ENCODE peak calls at places on chromosomes 5 and 9, in nine cellular contexts. W, F, A, C, G, P, T, J and O are unnamed samples. For H3K4me1 and H3K9me3, the result is how much of the 10 kb centered on the place peaks cover.

GRCh38 chr9:8857330-8858249 is 1058.0 kb upstream of the DMAC1 start:
- DNase-seq in C (peak), T (no peak), P (peak), F (no peak), J (peak), W (no peak), A (no peak), G (no peak), O (peak)

GRCh38 chr9:98168153-98168780 is 24.2 kb downstream of the CORO2A start:
- DNase-seq in C (no peak), A (no peak), G (no peak), P (no peak), W (no peak), F (no peak), J (no peak), T (no peak), O (no peak)

GRCh38 chr5:67063791-67064190 is 132.8 kb downstream of the CD180 start:
- DNase-seq in C (peak), F (peak), T (no peak), P (no peak), G (no peak), J (peak), A (no peak), W (no peak), O (no peak)

GRCh38 chr9:4837768-4838546 is 45.2 kb downstream of the RCL1 start:
- DNase-seq in J (no peak), P (no peak), G (peak), C (peak), W (no peak), F (no peak), A (no peak), T (no peak), O (peak)

GRCh38 chr5:56625577-56625976 is 189.8 kb upstream of the MAP3K1 start:
- DNase-seq in C (peak), J (peak), W (no peak), G (no peak), P (no peak), A (no peak), T (no peak), F (peak), O (no peak)

GRCh38 chr9:2815661-2816060 is 28.2 kb downstream of the PUM3 start:
- DNase-seq in F (no peak), W (no peak), C (no peak), A (no peak), P (no peak), J (no peak), T (no peak), G (no peak), O (no peak)

GRCh38 chr5:174412374-174412773 is 312.0 kb upstream of the MSX2 start:
- DNase-seq in T (no peak), F (no peak), J (no peak), C (peak), W (no peak), P (no peak), A (no peak), G (no peak), O (no peak)

GRCh38 chr9:89743576-89744254 is 138.9 kb downstream of the GADD45G start:
- DNase-seq in T (no peak), G (no peak), J (no peak), C (no peak), F (no peak), A (no peak), W (peak), P (no peak), O (no peak)

GRCh38 chr5:14574891-14575496 is 6.6 kb upstream of the OTULINL start:
- DNase-seq in G (no peak), T (peak), P (peak), J (no peak), A (no peak), C (no peak), W (no peak), F (peak), O (no peak)
- H3K4me1 ChIP-seq in G (under half), T (under half), P (under half), J (under half), A (under half), C (under half), W (under half), F (under half), O (under half)

GRCh38 chr5:9838906-9839305 is 208.8 kb upstream of the TAS2R1 start:
- DNase-seq in W (no peak), C (no peak), F (no peak), J (no peak), G (no peak), P (no peak), A (no peak), T (no peak), O (no peak)
- H3K9me3 ChIP-seq in W (under half), C (under half), F (under half), J (under half), G (under half), P (under half), A (under half), T (under half), O (under half)

DNA sequence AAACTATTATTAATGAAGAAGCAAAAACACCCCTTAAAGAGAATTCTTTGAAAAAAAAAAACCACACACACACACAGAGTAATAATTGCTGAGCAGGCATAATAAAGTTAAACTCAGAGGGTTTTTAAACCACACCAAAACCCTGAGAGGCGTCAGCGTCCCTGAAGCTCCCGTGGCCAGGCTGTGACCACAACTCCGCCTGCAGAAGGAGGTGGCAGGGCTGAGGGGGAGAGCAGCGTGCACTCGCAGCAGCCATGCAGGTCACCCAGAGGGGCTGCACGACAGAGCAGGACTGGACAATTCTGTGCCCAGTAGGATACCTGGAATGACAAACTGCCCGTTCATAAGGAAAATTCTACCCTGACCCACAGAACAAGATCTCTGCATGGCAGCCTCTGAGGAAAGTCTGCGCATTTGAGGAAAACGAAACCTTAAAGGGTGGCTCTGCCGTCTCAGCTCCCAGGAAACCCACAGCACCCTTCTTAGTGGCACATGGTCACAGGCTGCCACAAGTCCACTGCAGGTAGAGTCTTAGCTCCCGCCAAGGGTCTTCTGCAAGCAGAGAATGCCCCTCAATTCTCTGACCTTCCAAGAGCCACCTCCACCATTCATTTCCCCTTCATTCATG is 44.0 kb downstream of the ROR2 start:
- DNase-seq in G (no peak), W (peak), C (no peak), P (no peak), A (no peak), T (no peak), J (no peak), F (no peak), O (no peak)
- H3K27ac ChIP-seq in G (no peak), W (no peak), C (no peak), P (no peak), A (no peak), T (peak), J (no peak), F (no peak), O (no peak)

DNA sequence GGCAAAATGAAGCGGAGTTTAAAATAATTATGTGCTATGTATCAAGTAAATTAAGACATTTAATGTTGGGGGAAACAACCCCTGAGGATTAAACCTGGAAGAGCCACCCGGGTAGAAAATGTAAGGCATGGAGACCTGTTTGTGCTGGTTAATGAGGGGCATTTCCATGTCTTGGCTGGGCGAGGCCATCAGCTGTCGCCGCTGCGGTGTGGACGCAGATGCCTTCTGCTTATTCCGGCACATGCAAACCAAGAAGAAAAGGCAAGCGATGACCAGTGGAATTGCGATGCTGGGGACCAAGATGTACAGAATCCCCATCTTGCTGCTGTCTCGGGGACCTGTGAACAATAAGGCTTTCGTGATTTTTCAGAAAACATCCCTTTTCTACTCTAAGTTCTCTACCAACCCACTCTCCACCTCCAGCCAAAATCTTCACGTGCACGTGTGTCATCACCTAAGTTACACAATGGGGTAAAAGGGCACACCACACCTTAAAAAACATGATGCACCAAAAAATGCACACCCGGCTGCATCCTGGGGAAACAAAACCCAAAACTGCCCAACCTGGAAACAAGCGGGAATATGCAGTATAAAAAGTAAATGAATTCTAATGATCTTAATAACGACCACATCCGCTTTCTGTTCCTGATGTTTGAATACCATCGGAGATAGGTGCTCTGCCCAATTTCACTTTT is 223.5 kb downstream of the ROR2 start:
- DNase-seq in T (no peak), C (no peak), P (no peak), A (no peak), J (no peak), W (no peak), G (no peak), F (no peak), O (no peak)
- H3K4me1 ChIP-seq in T (under half), C (under half), P (under half), A (under half), J (under half), W (under half), G (under half), F (under half), O (under half)

GRCh38 chr9:112375361-112375760 is 4.5 kb upstream of the HSDL2 start:
- DNase-seq in C (no peak), J (no peak), P (no peak), W (no peak), A (no peak), T (no peak), G (no peak), F (no peak), O (no peak)

GRCh38 chr9:112367465-112367864 is 12.4 kb upstream of the HSDL2 start:
- DNase-seq in W (no peak), J (no peak), G (no peak), P (no peak), C (no peak), T (no peak), F (no peak), A (no peak), O (no peak)

GRCh38 chr9:112366591-112366990 is 13.3 kb upstream of the HSDL2 start:
- DNase-seq in W (no peak), C (no peak), G (no peak), J (no peak), T (no peak), F (no peak), A (peak), P (no peak), O (no peak)

GRCh38 chr9:112371060-112371459 is 8.8 kb upstream of the HSDL2 start:
- DNase-seq in T (no peak), G (no peak), C (no peak), W (no peak), J (no peak), F (no peak), A (no peak), P (no peak), O (no peak)

GRCh38 chr9:112369817-112370216 is 10.1 kb upstream of the HSDL2 start:
- DNase-seq in J (no peak), W (no peak), F (no peak), C (no peak), A (no peak), G (no peak), P (no peak), T (no peak), O (no peak)
- H3K9me3 ChIP-seq in J (under half), W (under half), F (under half), C (under half), A (under half), G (under half), P (under half), T (under half), O (under half)

GRCh38 chr5:82151217-82151616 is 126.9 kb downstream of the RPS23 start:
- DNase-seq in F (no peak), C (no peak), G (no peak), P (no peak), T (no peak), A (no peak), W (no peak), J (no peak), O (no peak)

GRCh38 chr5:82147860-82148573 is 130.1 kb downstream of the RPS23 start:
- DNase-seq in A (no peak), C (peak), F (no peak), W (no peak), G (no peak), P (no peak), T (no peak), J (no peak), O (no peak)

GRCh38 chr5:82150562-82150961 is 127.6 kb downstream of the RPS23 start:
- DNase-seq in F (no peak), T (no peak), G (no peak), J (no peak), A (no peak), P (no peak), C (no peak), W (no peak), O (no peak)

GRCh38 chr5:82151622-82152021 is 126.5 kb downstream of the RPS23 start:
- DNase-seq in T (no peak), P (no peak), A (no peak), W (no peak), G (no peak), C (no peak), J (no peak), F (no peak), O (no peak)

DNA sequence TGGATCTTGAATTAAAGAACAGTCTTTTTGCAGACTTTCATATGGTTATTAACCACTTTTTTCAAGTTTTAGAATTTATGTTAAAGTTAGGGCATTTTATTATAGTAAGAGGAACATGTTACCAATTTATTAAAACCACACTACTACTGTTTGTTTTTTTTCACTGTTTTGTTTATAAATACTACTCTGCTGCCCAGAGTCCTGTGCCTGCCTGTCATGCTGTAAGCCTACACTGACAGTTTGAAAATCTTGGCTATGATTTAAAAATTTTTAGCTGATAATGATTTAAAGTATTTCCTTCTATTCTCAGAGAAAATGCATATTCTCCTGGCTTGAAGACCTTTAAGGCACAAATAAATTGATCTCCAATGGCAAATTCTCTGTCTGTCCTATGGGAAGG is 128.7 kb downstream of the RPS23 start:
- DNase-seq in P (no peak), W (no peak), C (no peak), A (no peak), F (no peak), T (no peak), G (no peak), J (no peak), O (no peak)
- H3K27ac ChIP-seq in P (no peak), W (no peak), C (no peak), A (no peak), F (peak), T (no peak), G (no peak), J (no peak), O (no peak)

GRCh38 chr5:126811515-126812198 is 34.7 kb downstream of the LMNB1 start:
- DNase-seq in T (no peak), W (no peak), F (no peak), P (no peak), A (no peak), J (peak), G (no peak), C (peak), O (no peak)
- H3K4me1 ChIP-seq in T (under half), W (under half), F (under half), P (under half), A (under half), J (under half), G (under half), C (under half), O (under half)

DNA sequence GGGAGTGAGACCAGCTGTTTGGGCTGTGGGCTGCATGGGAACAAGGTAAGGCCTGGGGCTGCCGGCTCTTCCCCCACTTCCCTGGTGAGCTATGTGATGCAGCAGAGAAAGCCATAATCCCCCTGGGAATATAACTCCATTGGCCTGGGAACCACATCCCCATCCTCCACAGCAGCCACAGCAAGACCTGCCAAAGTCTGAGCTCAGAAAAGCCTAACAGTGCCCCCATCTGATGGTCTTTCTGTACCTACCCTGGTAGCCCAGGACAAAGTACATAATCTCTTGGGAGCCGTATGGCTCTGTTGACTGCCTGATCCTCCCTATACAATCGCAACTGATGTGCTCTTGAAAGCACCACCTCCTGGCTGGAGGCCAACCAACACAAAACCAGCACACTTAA is 432.6 kb downstream of the CDH18 start:
- DNase-seq in T (no peak), F (no peak), W (no peak), J (no peak), G (no peak), A (no peak), C (no peak), P (no peak), O (no peak)
- H3K9me3 ChIP-seq in T (under half), F (under half), W (under half), J (under half), G (under half), A (under half), C (under half), P (under half), O (under half)

GRCh38 chr5:142215915-142216681 is 107.5 kb downstream of the NDFIP1 start:
- DNase-seq in C (peak), T (peak), W (no peak), J (peak), A (peak), G (peak), F (peak), P (peak), O (peak)
- H3K27ac ChIP-seq in C (peak), T (peak), W (no peak), J (peak), A (no peak), G (peak), F (peak), P (no peak), O (no peak)